ENCODE peak calls at places on chromosomes 5 and 9, in four cellular contexts. X is A549, A is HepG2, Z is K562. U is an unnamed sample.

GRCh38 chr9:75239176-75239575 is 150.9 kb downstream of the OSTF1 start:
- DNase-seq in A (peak; percentile 42), Z (no peak), X (no peak), U (peak; percentile 29)

GRCh38 chr5:132233811-132234683 is 6.4 kb upstream of the P4HA2 start:
- DNase-seq in A (no peak), X (no peak), Z (no peak), U (no peak)

GRCh38 chr5:116280149-116280803 is 195.5 kb downstream of the COMMD10 start:
- DNase-seq in Z (no peak), A (no peak), X (no peak), U (no peak)

GRCh38 chr5:5351288-5352089 is 71.0 kb upstream of the ICE1 start:
- DNase-seq in A (peak; percentile 76), Z (peak; percentile 51), X (peak; percentile 58), U (no peak)

GRCh38 chr5:60685700-60686099 is 14.3 kb downstream of the DEPDC1B start:
- DNase-seq in A (no peak), X (no peak), Z (no peak), U (no peak)

GRCh38 chr5:169831331-169831730 is 149.0 kb downstream of the INSYN2B start:
- DNase-seq in A (no peak), X (no peak), Z (no peak), U (peak; percentile 27)

GRCh38 chr5:55234171-55234700 is 828 bp upstream of the CCNO start:
- DNase-seq in A (no peak), X (no peak), Z (no peak), U (peak; percentile 19)

GRCh38 chr5:154779105-154779504 is 23.9 kb downstream of the LARP1 start:
- DNase-seq in Z (no peak), X (peak; percentile 61), A (peak; percentile 77), U (peak; percentile 93)

GRCh38 chr5:9599391-9599790 is 30.8 kb downstream of the TAS2R1 start:
- DNase-seq in A (no peak), Z (no peak), X (no peak), U (no peak)
- TF ChIP-seq MAZ in A (no peak), Z (no peak), X (no peak), U (no peak)

GRCh38 chr9:68728731-68729130 is 23.7 kb downstream of the PIP5K1B start:
- DNase-seq in X (no peak), Z (no peak), A (no peak), U (no peak)

GRCh38 chr9:68733021-68733405 is 28.0 kb downstream of the PIP5K1B start:
- DNase-seq in Z (no peak), A (no peak), X (no peak), U (no peak)

GRCh38 chr9:68731857-68732256 is 26.8 kb downstream of the PIP5K1B start:
- DNase-seq in Z (no peak), A (no peak), X (no peak), U (no peak)

GRCh38 chr9:68730570-68731227 is 25.7 kb downstream of the PIP5K1B start:
- DNase-seq in X (no peak), A (peak; percentile 63), Z (no peak), U (no peak)

GRCh38 chr9:68732405-68733020 is 27.5 kb downstream of the PIP5K1B start:
- DNase-seq in Z (no peak), A (peak; percentile 98), X (no peak), U (no peak)
- TF ChIP-seq MAZ in Z (no peak), A (no peak), X (no peak), U (no peak)

GRCh38 chr5:181138258-181138657 is 7.3 kb upstream of the OR2V1 start:
- DNase-seq in A (no peak), X (no peak), Z (peak; percentile 61), U (no peak)
- TF ChIP-seq MAZ in A (no peak), X (no peak), Z (no peak), U (no peak)

DNA sequence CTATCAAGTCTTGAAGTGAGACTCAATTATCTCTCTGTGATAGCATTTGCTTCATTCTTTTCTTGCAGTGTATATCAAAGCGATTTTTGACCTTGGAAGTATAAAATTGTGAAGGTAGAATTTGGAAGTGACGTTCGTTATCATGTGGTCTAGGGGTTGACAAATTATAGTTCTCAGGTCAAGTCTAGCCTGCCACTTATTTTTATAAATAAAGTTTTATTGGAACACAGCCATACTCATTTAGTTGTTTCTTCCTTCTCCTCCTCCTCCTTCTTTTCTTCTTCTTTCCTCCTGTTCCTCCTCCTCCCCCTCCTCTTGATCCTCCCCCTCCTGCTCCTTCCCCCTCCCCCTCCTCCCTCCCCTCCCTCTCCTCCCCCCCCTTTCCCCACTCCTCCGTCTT is 38.0 kb downstream of the LRRTM2 start:
- DNase-seq in X (no peak), Z (no peak), A (no peak), U (no peak)
- TF ChIP-seq MAZ in X (no peak), Z (no peak), A (no peak), U (no peak)

GRCh38 chr5:141869040-141869439 is 9.2 kb downstream of the PCDH1 start:
- DNase-seq in A (no peak), Z (no peak), X (no peak), U (no peak)

GRCh38 chr5:141870226-141870625 is 8.0 kb downstream of the PCDH1 start:
- DNase-seq in A (no peak), X (no peak), Z (no peak), U (no peak)

GRCh38 chr5:141868541-141868940 is 9.7 kb downstream of the PCDH1 start:
- DNase-seq in X (no peak), Z (no peak), A (no peak), U (no peak)

GRCh38 chr5:141870871-141871270 is 7.3 kb downstream of the PCDH1 start:
- DNase-seq in X (no peak), A (no peak), Z (no peak), U (no peak)

DNA sequence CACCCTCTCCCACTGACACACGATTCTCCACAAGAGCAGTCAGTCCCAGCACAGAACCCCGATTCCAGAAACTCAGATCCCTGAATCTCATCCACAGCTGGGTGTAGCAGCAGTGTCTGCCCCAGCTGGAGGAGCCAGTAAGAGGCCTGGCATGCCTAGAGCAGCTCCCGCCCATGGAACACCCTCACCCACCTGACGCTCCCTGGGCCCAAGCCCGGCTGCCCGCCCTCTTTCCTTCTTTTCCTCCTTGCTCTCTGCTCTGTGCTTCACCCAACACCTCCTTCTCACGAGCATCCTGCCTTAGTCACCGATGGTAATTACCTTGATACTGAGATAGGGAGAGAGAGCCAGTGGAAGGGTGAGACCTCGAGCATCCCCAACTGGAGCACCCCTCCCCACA is 8.7 kb downstream of the PCDH1 start:
- DNase-seq in A (no peak), Z (no peak), X (no peak), U (no peak)
- TF ChIP-seq MAZ in A (no peak), Z (no peak), X (no peak), U (no peak)

GRCh38 chr5:163478126-163478981 is 17.9 kb downstream of the HMMR start:
- DNase-seq in Z (no peak), X (no peak), A (no peak), U (peak; percentile 28)

GRCh38 chr5:163478982-163479271 is 18.5 kb downstream of the HMMR start:
- DNase-seq in A (no peak), Z (no peak), X (no peak), U (no peak)

GRCh38 chr5:163475416-163475815 is 15.0 kb downstream of the HMMR start:
- DNase-seq in Z (no peak), A (no peak), X (no peak), U (no peak)

DNA sequence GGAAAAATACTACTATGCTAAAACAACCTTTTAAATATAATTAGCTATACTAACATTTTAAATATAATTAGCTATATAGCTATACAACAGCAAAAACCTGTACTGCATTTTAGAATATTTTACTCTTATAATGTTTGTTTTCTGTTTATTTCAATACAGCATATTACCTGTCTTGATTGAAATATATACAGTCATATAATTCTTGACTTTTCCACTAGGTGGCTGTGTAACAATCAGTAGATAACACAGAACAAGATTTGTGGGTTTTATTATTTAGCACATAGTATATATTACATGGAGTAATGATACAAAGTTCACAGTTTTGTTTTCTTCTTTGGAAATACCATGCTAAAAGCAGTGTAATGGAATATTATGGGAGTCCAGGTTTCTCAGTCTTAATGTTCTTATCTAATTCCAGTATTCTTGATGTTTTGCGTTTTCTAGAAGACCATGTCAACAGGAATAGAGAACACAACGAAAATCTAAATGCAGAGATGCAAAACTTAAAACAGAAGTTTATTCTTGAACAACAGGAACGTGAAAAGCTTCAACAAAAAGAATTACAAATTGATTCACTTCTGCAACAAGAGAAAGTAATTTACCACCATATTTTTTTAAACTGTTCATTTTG is 13.3 kb downstream of the HMMR start:
- DNase-seq in A (no peak), Z (no peak), X (peak; percentile 18), U (no peak)
- TF ChIP-seq MAZ in A (no peak), Z (no peak), X (no peak), U (no peak)